ENCODE peak calls at places on chromosomes 7 and 10, in four cellular contexts. I, K, Y and B are unnamed samples.

GRCh38 chr7:143280160-143280559 is 4.6 kb upstream of the TMEM139 start:
- DNase-seq in I (no peak), K (no peak), Y (no peak), B (no peak)

GRCh38 chr7:76220185-76221057 is 18.7 kb downstream of the SRRM3 start:
- DNase-seq in I (no peak), K (no peak), Y (no peak), B (no peak)

GRCh38 chr10:43049081-43049551 is 27.8 kb upstream of the RET start:
- DNase-seq in I (no peak), K (no peak), Y (no peak), B (no peak)

GRCh38 chr10:14513061-14513460 is 182.3 kb upstream of the FRMD4A start:
- DNase-seq in I (no peak), K (no peak), Y (no peak), B (no peak)

GRCh38 chr7:80392229-80393169 is 119.4 kb downstream of the GNAT3 start:
- DNase-seq in I (no peak), K (no peak), Y (peak), B (no peak)

GRCh38 chr10:89426230-89426868 is 12.0 kb downstream of the IFIT5 start:
- DNase-seq in I (peak), K (no peak), Y (peak), B (no peak)

GRCh38 chr10:58513189-58514101 is 773 bp downstream of the BICC1 start:
- DNase-seq in I (no peak), K (peak), Y (no peak), B (no peak)

GRCh38 chr7:142939226-142939910 is at the start of gene LLCFC1:
- DNase-seq in I (no peak), K (no peak), Y (peak), B (no peak)

GRCh38 chr7:115289966-115290365 is 368.1 kb downstream of the MDFIC start:
- DNase-seq in I (no peak), K (no peak), Y (no peak), B (no peak)

GRCh38 chr10:99827906-99828305 is 45.5 kb downstream of the ABCC2 start:
- DNase-seq in I (no peak), K (no peak), Y (no peak), B (no peak)

GRCh38 chr10:6059506-6059905 is 2.7 kb downstream of the IL2RA start:
- DNase-seq in I (no peak), K (no peak), Y (no peak), B (no peak)

GRCh38 chr7:100900978-100901377 is 5.3 kb upstream of the ACHE start:
- DNase-seq in I (no peak), K (no peak), Y (no peak), B (no peak)

GRCh38 chr10:107546239-107546638 is 381.7 kb upstream of the SORCS1 start:
- DNase-seq in I (no peak), K (no peak), Y (peak), B (no peak)

GRCh38 chr7:33832326-33832725 is 73.0 kb upstream of the BMPER start:
- DNase-seq in I (no peak), K (no peak), Y (no peak), B (no peak)

GRCh38 chr10:33388325-33388724 is 53.9 kb upstream of the NRP1 start:
- DNase-seq in I (no peak), K (no peak), Y (no peak), B (no peak)

GRCh38 chr7:22934023-22934422 is 79.9 kb downstream of the HYCC1 start:
- DNase-seq in I (no peak), K (no peak), Y (no peak), B (no peak)

GRCh38 chr10:74967850-74968620 is 141.6 kb downstream of the KAT6B start:
- DNase-seq in I (no peak), K (no peak), Y (peak), B (no peak)

GRCh38 chr7:156505876-156506275 is 134.7 kb upstream of the RNF32 start:
- DNase-seq in I (no peak), K (no peak), Y (no peak), B (no peak)

GRCh38 chr7:2360791-2361190 is 6.2 kb downstream of the EIF3B start:
- DNase-seq in I (no peak), K (no peak), Y (no peak), B (no peak)

GRCh38 chr10:51808187-51808586 is 108.8 kb upstream of the CSTF2T start:
- DNase-seq in I (no peak), K (no peak), Y (no peak), B (no peak)

GRCh38 chr10:6313107-6313895 is 110.6 kb downstream of the PFKFB3 start:
- DNase-seq in I (no peak), K (no peak), Y (no peak), B (no peak)

GRCh38 chr10:75546004-75546403 is 114.6 kb downstream of the LRMDA start:
- DNase-seq in I (no peak), K (no peak), Y (no peak), B (no peak)

DNA sequence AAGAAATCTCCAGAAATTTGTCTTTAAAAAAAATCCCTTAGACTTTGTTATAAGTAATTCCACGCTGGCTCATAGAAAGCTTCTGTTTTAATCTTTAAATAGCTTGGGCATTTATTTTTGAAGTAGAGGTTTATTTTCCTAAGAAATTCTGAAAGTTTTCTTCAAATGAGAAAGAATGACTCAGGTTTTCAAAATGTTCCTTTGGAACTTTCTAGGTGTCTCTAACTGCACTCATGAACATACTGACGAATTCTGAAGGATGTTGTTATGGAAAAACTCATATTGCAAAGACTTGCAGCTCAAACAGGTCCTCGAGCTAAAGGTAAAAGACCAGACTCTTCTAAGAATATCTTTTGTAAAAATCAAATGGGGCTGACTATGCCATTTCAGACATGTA is 10.7 kb downstream of the DGKI start:
- DNase-seq in I (no peak), K (no peak), Y (no peak), B (no peak)
- H3K27ac ChIP-seq in I (no peak), K (no peak), Y (no peak), B (peak)

GRCh38 chr10:28375399-28376354 is 72.8 kb upstream of the MPP7 start:
- DNase-seq in I (no peak), K (no peak), Y (peak), B (no peak)
- H3K27ac ChIP-seq in I (no peak), K (peak), Y (no peak), B (no peak)

GRCh38 chr10:90915141-90916075 is 5.5 kb downstream of the ANKRD1 start:
- DNase-seq in I (no peak), K (no peak), Y (no peak), B (no peak)
- H3K27ac ChIP-seq in I (no peak), K (no peak), Y (no peak), B (no peak)

GRCh38 chr7:9776900-9777299 is 1196.8 kb upstream of the PHF14 start:
- DNase-seq in I (no peak), K (no peak), Y (no peak), B (no peak)

DNA sequence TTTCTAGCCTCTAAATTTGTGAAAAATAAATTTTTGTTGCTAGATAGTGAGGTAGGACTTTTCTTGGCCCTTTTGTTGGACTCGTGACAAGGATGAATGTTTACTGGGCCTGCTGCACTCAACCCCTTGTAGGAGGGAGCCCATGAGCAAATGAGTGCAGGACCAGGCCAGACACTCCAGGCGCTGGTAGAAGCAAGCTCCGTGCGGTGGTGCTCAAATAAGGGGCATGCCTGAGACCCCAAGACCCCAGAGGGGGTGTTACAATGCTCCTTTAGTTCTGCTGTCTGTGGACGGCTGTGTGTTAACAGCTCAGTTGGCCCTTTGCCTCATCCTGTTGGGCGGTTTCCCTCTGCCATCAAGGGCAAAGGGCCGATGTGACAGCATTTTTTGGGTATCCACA is 1195.3 kb upstream of the PHF14 start:
- DNase-seq in I (no peak), K (no peak), Y (no peak), B (no peak)
- H3K27ac ChIP-seq in I (no peak), K (no peak), Y (no peak), B (no peak)

GRCh38 chr7:64890761-64891666 is 12.1 kb upstream of the ZNF273 start:
- DNase-seq in I (no peak), K (peak), Y (no peak), B (no peak)

GRCh38 chr7:64888561-64888900 is 14.5 kb upstream of the ZNF273 start:
- DNase-seq in I (no peak), K (no peak), Y (peak), B (no peak)

GRCh38 chr7:64889686-64890162 is 13.3 kb upstream of the ZNF273 start:
- DNase-seq in I (no peak), K (no peak), Y (no peak), B (no peak)

GRCh38 chr7:64887756-64888508 is 15.1 kb upstream of the ZNF273 start:
- DNase-seq in I (no peak), K (peak), Y (peak), B (peak)

DNA sequence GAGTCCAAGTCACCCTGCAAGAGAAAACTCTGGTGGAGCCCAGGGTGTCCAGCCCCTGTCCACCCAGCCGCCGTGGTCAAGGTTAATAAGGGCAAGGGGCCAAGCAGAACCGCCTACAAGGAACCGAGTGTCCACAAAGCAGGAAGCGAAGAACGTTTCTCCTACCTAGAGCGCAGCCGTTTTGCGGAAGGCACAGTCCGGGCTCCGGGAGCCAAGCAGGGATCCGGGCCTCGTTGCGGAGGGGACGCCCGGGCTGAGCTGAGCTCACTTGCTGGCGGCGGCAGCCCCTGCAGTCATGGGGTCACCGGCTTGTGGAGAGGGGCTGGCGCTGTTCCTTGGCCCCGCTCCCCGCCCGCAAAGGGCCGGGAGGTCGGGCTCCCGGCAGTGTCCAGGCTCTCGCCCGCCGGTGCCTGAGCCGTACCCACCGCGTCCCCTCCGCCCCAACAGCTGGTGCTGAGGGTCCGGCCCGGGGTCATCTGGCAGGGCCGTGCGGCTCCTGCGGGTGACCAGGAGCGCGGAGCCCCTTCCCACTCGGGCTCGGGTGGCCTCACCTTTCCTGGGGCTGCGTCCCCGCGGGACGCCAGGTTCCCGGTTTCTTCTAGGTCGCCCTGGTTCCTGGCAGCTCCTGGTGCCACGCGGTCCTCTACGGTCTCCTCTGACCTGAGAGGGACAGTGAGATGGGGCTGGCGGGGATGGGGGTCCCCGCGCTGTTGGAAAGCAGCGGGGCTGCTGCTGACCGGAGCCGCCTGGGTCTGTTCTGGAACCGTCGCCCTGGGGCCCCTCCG is 14.0 kb upstream of the ZNF273 start:
- DNase-seq in I (no peak), K (peak), Y (peak), B (no peak)
- H3K27ac ChIP-seq in I (peak), K (no peak), Y (no peak), B (no peak)